ENCODE peak calls at places on chromosomes 5 and 9, in nine cellular contexts. One of them, this sample, is unnamed.

GRCh38 chr5:137142371-137143243 is 356.5 kb downstream of the SPOCK1 start:
- DNase-seq in RPMI7951: peak
- DNase-seq in lower leg skin: peak
- DNase-seq in left lung: peak
- DNase-seq in stimulated activated CD8-positive, alpha-beta memory T cell treated with anti-CD3 and anti-CD28 coated beads, Interleukin-7, amount 100 ng/mL, for 48 hours: no peak
- DNase-seq in T1000: peak
- DNase-seq in neuronal stem cell: no peak
- DNase-seq in HTR-8/SVneo: peak
- DNase-seq in dermis blood vessel endothelial cell: no peak
- DNase-seq in this sample: peak

GRCh38 chr9:108053555-108054061 is 564.0 kb upstream of the KLF4 start:
- DNase-seq in lower leg skin: peak
- DNase-seq in neuronal stem cell: no peak
- DNase-seq in T1000: peak
- DNase-seq in RPMI7951: no peak
- DNase-seq in dermis blood vessel endothelial cell: peak
- DNase-seq in left lung: peak
- DNase-seq in HTR-8/SVneo: no peak
- DNase-seq in stimulated activated CD8-positive, alpha-beta memory T cell treated with anti-CD3 and anti-CD28 coated beads, Interleukin-7, amount 100 ng/mL, for 48 hours: no peak
- DNase-seq in this sample: peak

GRCh38 chr9:130002320-130002719 is 40.7 kb downstream of the FNBP1 start:
- DNase-seq in T1000: no peak
- DNase-seq in neuronal stem cell: no peak
- DNase-seq in stimulated activated CD8-positive, alpha-beta memory T cell treated with anti-CD3 and anti-CD28 coated beads, Interleukin-7, amount 100 ng/mL, for 48 hours: no peak
- DNase-seq in lower leg skin: no peak
- DNase-seq in RPMI7951: no peak
- DNase-seq in dermis blood vessel endothelial cell: no peak
- DNase-seq in HTR-8/SVneo: no peak
- DNase-seq in left lung: no peak
- DNase-seq in this sample: no peak

GRCh38 chr9:132996526-132996925 is 18.0 kb downstream of the GFI1B start:
- DNase-seq in neuronal stem cell: no peak
- DNase-seq in stimulated activated CD8-positive, alpha-beta memory T cell treated with anti-CD3 and anti-CD28 coated beads, Interleukin-7, amount 100 ng/mL, for 48 hours: no peak
- DNase-seq in RPMI7951: no peak
- DNase-seq in T1000: no peak
- DNase-seq in dermis blood vessel endothelial cell: no peak
- DNase-seq in left lung: no peak
- DNase-seq in HTR-8/SVneo: no peak
- DNase-seq in lower leg skin: no peak
- DNase-seq in this sample: no peak

GRCh38 chr5:175230299-175230698 is 213.7 kb downstream of the DRD1 start:
- DNase-seq in dermis blood vessel endothelial cell: no peak
- DNase-seq in neuronal stem cell: no peak
- DNase-seq in stimulated activated CD8-positive, alpha-beta memory T cell treated with anti-CD3 and anti-CD28 coated beads, Interleukin-7, amount 100 ng/mL, for 48 hours: no peak
- DNase-seq in lower leg skin: no peak
- DNase-seq in left lung: no peak
- DNase-seq in T1000: no peak
- DNase-seq in HTR-8/SVneo: no peak
- DNase-seq in RPMI7951: peak
- DNase-seq in this sample: no peak

GRCh38 chr5:88502179-88503064 is 233.8 kb upstream of the TMEM161B start:
- DNase-seq in HTR-8/SVneo: no peak
- DNase-seq in dermis blood vessel endothelial cell: peak
- DNase-seq in RPMI7951: peak
- DNase-seq in T1000: no peak
- DNase-seq in neuronal stem cell: no peak
- DNase-seq in stimulated activated CD8-positive, alpha-beta memory T cell treated with anti-CD3 and anti-CD28 coated beads, Interleukin-7, amount 100 ng/mL, for 48 hours: no peak
- DNase-seq in lower leg skin: no peak
- DNase-seq in left lung: no peak
- DNase-seq in this sample: peak

GRCh38 chr9:125049212-125049611 is 94.1 kb downstream of the SCAI start:
- DNase-seq in lower leg skin: no peak
- DNase-seq in neuronal stem cell: peak
- DNase-seq in HTR-8/SVneo: no peak
- DNase-seq in left lung: no peak
- DNase-seq in RPMI7951: no peak
- DNase-seq in stimulated activated CD8-positive, alpha-beta memory T cell treated with anti-CD3 and anti-CD28 coated beads, Interleukin-7, amount 100 ng/mL, for 48 hours: no peak
- DNase-seq in dermis blood vessel endothelial cell: no peak
- DNase-seq in T1000: no peak
- DNase-seq in this sample: no peak

GRCh38 chr5:81288021-81288433 is 13.4 kb upstream of the ZCCHC9 start:
- DNase-seq in stimulated activated CD8-positive, alpha-beta memory T cell treated with anti-CD3 and anti-CD28 coated beads, Interleukin-7, amount 100 ng/mL, for 48 hours: no peak
- DNase-seq in RPMI7951: no peak
- DNase-seq in dermis blood vessel endothelial cell: no peak
- DNase-seq in left lung: no peak
- DNase-seq in neuronal stem cell: no peak
- DNase-seq in T1000: no peak
- DNase-seq in HTR-8/SVneo: no peak
- DNase-seq in lower leg skin: no peak
- DNase-seq in this sample: no peak

GRCh38 chr9:15468113-15468512 is 42.7 kb downstream of the PSIP1 start:
- DNase-seq in T1000: no peak
- DNase-seq in HTR-8/SVneo: no peak
- DNase-seq in dermis blood vessel endothelial cell: no peak
- DNase-seq in left lung: no peak
- DNase-seq in stimulated activated CD8-positive, alpha-beta memory T cell treated with anti-CD3 and anti-CD28 coated beads, Interleukin-7, amount 100 ng/mL, for 48 hours: no peak
- DNase-seq in RPMI7951: no peak
- DNase-seq in neuronal stem cell: no peak
- DNase-seq in lower leg skin: no peak
- DNase-seq in this sample: peak

GRCh38 chr5:135921388-135921787 is 25.7 kb upstream of the IL9 start:
- DNase-seq in stimulated activated CD8-positive, alpha-beta memory T cell treated with anti-CD3 and anti-CD28 coated beads, Interleukin-7, amount 100 ng/mL, for 48 hours: no peak
- DNase-seq in lower leg skin: no peak
- DNase-seq in T1000: no peak
- DNase-seq in HTR-8/SVneo: no peak
- DNase-seq in neuronal stem cell: no peak
- DNase-seq in dermis blood vessel endothelial cell: no peak
- DNase-seq in left lung: no peak
- DNase-seq in RPMI7951: no peak
- DNase-seq in this sample: no peak

GRCh38 chr5:126334755-126335154 is 88.5 kb upstream of the GRAMD2B start:
- DNase-seq in lower leg skin: no peak
- DNase-seq in dermis blood vessel endothelial cell: no peak
- DNase-seq in T1000: no peak
- DNase-seq in left lung: no peak
- DNase-seq in neuronal stem cell: no peak
- DNase-seq in HTR-8/SVneo: no peak
- DNase-seq in RPMI7951: no peak
- DNase-seq in stimulated activated CD8-positive, alpha-beta memory T cell treated with anti-CD3 and anti-CD28 coated beads, Interleukin-7, amount 100 ng/mL, for 48 hours: no peak
- DNase-seq in this sample: no peak

GRCh38 chr5:45601424-45601823 is 94.8 kb downstream of the HCN1 start:
- DNase-seq in lower leg skin: no peak
- DNase-seq in left lung: no peak
- DNase-seq in RPMI7951: no peak
- DNase-seq in T1000: no peak
- DNase-seq in stimulated activated CD8-positive, alpha-beta memory T cell treated with anti-CD3 and anti-CD28 coated beads, Interleukin-7, amount 100 ng/mL, for 48 hours: no peak
- DNase-seq in dermis blood vessel endothelial cell: no peak
- DNase-seq in neuronal stem cell: no peak
- DNase-seq in HTR-8/SVneo: no peak
- DNase-seq in this sample: no peak

GRCh38 chr5:65907138-65907537 is 19.2 kb upstream of the ERBIN start:
- DNase-seq in left lung: no peak
- DNase-seq in HTR-8/SVneo: no peak
- DNase-seq in lower leg skin: no peak
- DNase-seq in T1000: no peak
- DNase-seq in RPMI7951: peak
- DNase-seq in neuronal stem cell: no peak
- DNase-seq in dermis blood vessel endothelial cell: no peak
- DNase-seq in stimulated activated CD8-positive, alpha-beta memory T cell treated with anti-CD3 and anti-CD28 coated beads, Interleukin-7, amount 100 ng/mL, for 48 hours: no peak
- DNase-seq in this sample: no peak

GRCh38 chr9:83034026-83034425 is 28.9 kb downstream of the RASEF start:
- DNase-seq in stimulated activated CD8-positive, alpha-beta memory T cell treated with anti-CD3 and anti-CD28 coated beads, Interleukin-7, amount 100 ng/mL, for 48 hours: no peak
- DNase-seq in dermis blood vessel endothelial cell: no peak
- DNase-seq in lower leg skin: no peak
- DNase-seq in RPMI7951: no peak
- DNase-seq in neuronal stem cell: no peak
- DNase-seq in T1000: no peak
- DNase-seq in HTR-8/SVneo: no peak
- DNase-seq in left lung: no peak
- DNase-seq in this sample: no peak

GRCh38 chr5:151047814-151048425 is 27.5 kb downstream of the GPX3 start:
- DNase-seq in lower leg skin: no peak
- DNase-seq in RPMI7951: no peak
- DNase-seq in dermis blood vessel endothelial cell: peak
- DNase-seq in neuronal stem cell: no peak
- DNase-seq in HTR-8/SVneo: no peak
- DNase-seq in T1000: no peak
- DNase-seq in left lung: no peak
- DNase-seq in stimulated activated CD8-positive, alpha-beta memory T cell treated with anti-CD3 and anti-CD28 coated beads, Interleukin-7, amount 100 ng/mL, for 48 hours: no peak
- DNase-seq in this sample: no peak

GRCh38 chr5:138315751-138316278 is 15.8 kb downstream of the CDC25C start:
- DNase-seq in left lung: no peak
- DNase-seq in dermis blood vessel endothelial cell: no peak
- DNase-seq in neuronal stem cell: no peak
- DNase-seq in T1000: no peak
- DNase-seq in RPMI7951: no peak
- DNase-seq in stimulated activated CD8-positive, alpha-beta memory T cell treated with anti-CD3 and anti-CD28 coated beads, Interleukin-7, amount 100 ng/mL, for 48 hours: no peak
- DNase-seq in lower leg skin: no peak
- DNase-seq in HTR-8/SVneo: no peak
- DNase-seq in this sample: no peak

GRCh38 chr5:82406200-82406773 is 128.1 kb upstream of the RPS23 start:
- DNase-seq in left lung: no peak
- DNase-seq in HTR-8/SVneo: no peak
- DNase-seq in RPMI7951: peak
- DNase-seq in T1000: peak
- DNase-seq in neuronal stem cell: no peak
- DNase-seq in dermis blood vessel endothelial cell: peak
- DNase-seq in stimulated activated CD8-positive, alpha-beta memory T cell treated with anti-CD3 and anti-CD28 coated beads, Interleukin-7, amount 100 ng/mL, for 48 hours: no peak
- DNase-seq in lower leg skin: no peak
- DNase-seq in this sample: peak

GRCh38 chr9:116467740-116468351 is 219.3 kb upstream of the TRIM32 start:
- DNase-seq in lower leg skin: no peak
- DNase-seq in RPMI7951: no peak
- DNase-seq in dermis blood vessel endothelial cell: no peak
- DNase-seq in stimulated activated CD8-positive, alpha-beta memory T cell treated with anti-CD3 and anti-CD28 coated beads, Interleukin-7, amount 100 ng/mL, for 48 hours: no peak
- DNase-seq in neuronal stem cell: no peak
- DNase-seq in HTR-8/SVneo: no peak
- DNase-seq in left lung: no peak
- DNase-seq in T1000: no peak
- DNase-seq in this sample: no peak

GRCh38 chr5:117504245-117504644 is 929.6 kb upstream of the SEMA6A start:
- DNase-seq in HTR-8/SVneo: no peak
- DNase-seq in stimulated activated CD8-positive, alpha-beta memory T cell treated with anti-CD3 and anti-CD28 coated beads, Interleukin-7, amount 100 ng/mL, for 48 hours: no peak
- DNase-seq in neuronal stem cell: no peak
- DNase-seq in RPMI7951: no peak
- DNase-seq in dermis blood vessel endothelial cell: no peak
- DNase-seq in left lung: no peak
- DNase-seq in lower leg skin: no peak
- DNase-seq in T1000: no peak
- DNase-seq in this sample: no peak

GRCh38 chr5:74483001-74483400 is 157.5 kb downstream of the ENC1 start:
- DNase-seq in dermis blood vessel endothelial cell: no peak
- DNase-seq in stimulated activated CD8-positive, alpha-beta memory T cell treated with anti-CD3 and anti-CD28 coated beads, Interleukin-7, amount 100 ng/mL, for 48 hours: no peak
- DNase-seq in RPMI7951: no peak
- DNase-seq in T1000: no peak
- DNase-seq in lower leg skin: no peak
- DNase-seq in HTR-8/SVneo: no peak
- DNase-seq in left lung: no peak
- DNase-seq in neuronal stem cell: no peak
- DNase-seq in this sample: peak

GRCh38 chr5:140821375-140822280 is at the start of gene PCDHA5:
- DNase-seq in left lung: no peak
- DNase-seq in RPMI7951: peak
- DNase-seq in neuronal stem cell: no peak
- DNase-seq in T1000: no peak
- DNase-seq in dermis blood vessel endothelial cell: peak
- DNase-seq in stimulated activated CD8-positive, alpha-beta memory T cell treated with anti-CD3 and anti-CD28 coated beads, Interleukin-7, amount 100 ng/mL, for 48 hours: no peak
- DNase-seq in HTR-8/SVneo: no peak
- DNase-seq in lower leg skin: no peak
- DNase-seq in this sample: peak

GRCh38 chr5:96459313-96460109 is 26.5 kb upstream of the PCSK1 start:
- DNase-seq in dermis blood vessel endothelial cell: peak
- DNase-seq in stimulated activated CD8-positive, alpha-beta memory T cell treated with anti-CD3 and anti-CD28 coated beads, Interleukin-7, amount 100 ng/mL, for 48 hours: no peak
- DNase-seq in neuronal stem cell: no peak
- DNase-seq in HTR-8/SVneo: no peak
- DNase-seq in T1000: no peak
- DNase-seq in RPMI7951: no peak
- DNase-seq in lower leg skin: no peak
- DNase-seq in left lung: no peak
- DNase-seq in this sample: no peak

GRCh38 chr9:25964239-25964638 is 286.0 kb upstream of the TUSC1 start:
- DNase-seq in left lung: no peak
- DNase-seq in T1000: peak
- DNase-seq in lower leg skin: no peak
- DNase-seq in dermis blood vessel endothelial cell: peak
- DNase-seq in HTR-8/SVneo: peak
- DNase-seq in RPMI7951: peak
- DNase-seq in neuronal stem cell: peak
- DNase-seq in stimulated activated CD8-positive, alpha-beta memory T cell treated with anti-CD3 and anti-CD28 coated beads, Interleukin-7, amount 100 ng/mL, for 48 hours: no peak
- DNase-seq in this sample: peak

GRCh38 chr5:138459311-138459710 is 6.0 kb upstream of the EGR1 start:
- DNase-seq in left lung: peak
- DNase-seq in T1000: no peak
- DNase-seq in lower leg skin: no peak
- DNase-seq in HTR-8/SVneo: no peak
- DNase-seq in stimulated activated CD8-positive, alpha-beta memory T cell treated with anti-CD3 and anti-CD28 coated beads, Interleukin-7, amount 100 ng/mL, for 48 hours: peak
- DNase-seq in dermis blood vessel endothelial cell: peak
- DNase-seq in neuronal stem cell: no peak
- DNase-seq in RPMI7951: no peak
- DNase-seq in this sample: peak

GRCh38 chr9:16884952-16885513 is 14.6 kb upstream of the BNC2 start:
- DNase-seq in lower leg skin: peak
- DNase-seq in RPMI7951: peak
- DNase-seq in left lung: peak
- DNase-seq in stimulated activated CD8-positive, alpha-beta memory T cell treated with anti-CD3 and anti-CD28 coated beads, Interleukin-7, amount 100 ng/mL, for 48 hours: no peak
- DNase-seq in dermis blood vessel endothelial cell: no peak
- DNase-seq in neuronal stem cell: no peak
- DNase-seq in T1000: peak
- DNase-seq in HTR-8/SVneo: no peak
- DNase-seq in this sample: peak

GRCh38 chr5:180618830-180619562 is 27.7 kb upstream of the SCGB3A1 start:
- DNase-seq in left lung: no peak
- DNase-seq in stimulated activated CD8-positive, alpha-beta memory T cell treated with anti-CD3 and anti-CD28 coated beads, Interleukin-7, amount 100 ng/mL, for 48 hours: no peak
- DNase-seq in RPMI7951: no peak
- DNase-seq in dermis blood vessel endothelial cell: no peak
- DNase-seq in neuronal stem cell: peak
- DNase-seq in T1000: no peak
- DNase-seq in HTR-8/SVneo: no peak
- DNase-seq in lower leg skin: no peak
- DNase-seq in this sample: no peak

GRCh38 chr9:134789168-134789567 is 91.4 kb upstream of the FCN2 start:
- DNase-seq in dermis blood vessel endothelial cell: peak
- DNase-seq in stimulated activated CD8-positive, alpha-beta memory T cell treated with anti-CD3 and anti-CD28 coated beads, Interleukin-7, amount 100 ng/mL, for 48 hours: no peak
- DNase-seq in left lung: no peak
- DNase-seq in HTR-8/SVneo: no peak
- DNase-seq in T1000: no peak
- DNase-seq in RPMI7951: no peak
- DNase-seq in neuronal stem cell: no peak
- DNase-seq in lower leg skin: no peak
- DNase-seq in this sample: no peak

GRCh38 chr9:7146582-7146981 is 388.8 kb downstream of the KDM4C start:
- DNase-seq in T1000: no peak
- DNase-seq in RPMI7951: no peak
- DNase-seq in neuronal stem cell: no peak
- DNase-seq in dermis blood vessel endothelial cell: no peak
- DNase-seq in lower leg skin: no peak
- DNase-seq in HTR-8/SVneo: no peak
- DNase-seq in left lung: no peak
- DNase-seq in stimulated activated CD8-positive, alpha-beta memory T cell treated with anti-CD3 and anti-CD28 coated beads, Interleukin-7, amount 100 ng/mL, for 48 hours: no peak
- DNase-seq in this sample: no peak

GRCh38 chr5:982377-983237 is 26.0 kb upstream of the NKD2 start:
- DNase-seq in T1000: no peak
- DNase-seq in HTR-8/SVneo: no peak
- DNase-seq in neuronal stem cell: no peak
- DNase-seq in dermis blood vessel endothelial cell: peak
- DNase-seq in lower leg skin: no peak
- DNase-seq in RPMI7951: no peak
- DNase-seq in left lung: peak
- DNase-seq in stimulated activated CD8-positive, alpha-beta memory T cell treated with anti-CD3 and anti-CD28 coated beads, Interleukin-7, amount 100 ng/mL, for 48 hours: no peak
- DNase-seq in this sample: no peak

GRCh38 chr5:142143878-142144277 is 35.3 kb downstream of the NDFIP1 start:
- DNase-seq in stimulated activated CD8-positive, alpha-beta memory T cell treated with anti-CD3 and anti-CD28 coated beads, Interleukin-7, amount 100 ng/mL, for 48 hours: no peak
- DNase-seq in T1000: no peak
- DNase-seq in dermis blood vessel endothelial cell: peak
- DNase-seq in HTR-8/SVneo: peak
- DNase-seq in lower leg skin: no peak
- DNase-seq in left lung: no peak
- DNase-seq in neuronal stem cell: no peak
- DNase-seq in RPMI7951: peak
- DNase-seq in this sample: peak

GRCh38 chr5:431001-431710 is 11.8 kb upstream of the EXOC3 start:
- DNase-seq in lower leg skin: no peak
- DNase-seq in HTR-8/SVneo: peak
- DNase-seq in left lung: no peak
- DNase-seq in RPMI7951: no peak
- DNase-seq in stimulated activated CD8-positive, alpha-beta memory T cell treated with anti-CD3 and anti-CD28 coated beads, Interleukin-7, amount 100 ng/mL, for 48 hours: no peak
- DNase-seq in neuronal stem cell: peak
- DNase-seq in dermis blood vessel endothelial cell: peak
- DNase-seq in T1000: no peak
- DNase-seq in this sample: peak